ENCODE peak calls at places on chromosomes 16 and 17, in six cellular contexts. One of them, this sample, is unnamed.

GRCh38 chr17:77802811-77803220 is 155.7 kb upstream of the TNRC6C start:
- DNase-seq in EL: no peak
- DNase-seq in T-helper 2 cell: no peak
- DNase-seq in stimulated activated CD4-positive, alpha-beta T cell treated with anti-CD3 and anti-CD28 coated beads, Interleukin-1b, Interleukin-23, amount 100 ng/mL, for 1 hour: no peak
- DNase-seq in vagina: no peak
- DNase-seq in PC-3: no peak
- DNase-seq in this sample: no peak

GRCh38 chr17:82841921-82842596 is 2.2 kb upstream of the ZNF750 start:
- DNase-seq in EL: no peak
- DNase-seq in T-helper 2 cell: no peak
- DNase-seq in stimulated activated CD4-positive, alpha-beta T cell treated with anti-CD3 and anti-CD28 coated beads, Interleukin-1b, Interleukin-23, amount 100 ng/mL, for 1 hour: no peak
- DNase-seq in vagina: no peak
- DNase-seq in PC-3: no peak
- DNase-seq in this sample: no peak

GRCh38 chr17:72025113-72025512 is 95.7 kb upstream of the SOX9 start:
- DNase-seq in EL: no peak
- DNase-seq in T-helper 2 cell: no peak
- DNase-seq in stimulated activated CD4-positive, alpha-beta T cell treated with anti-CD3 and anti-CD28 coated beads, Interleukin-1b, Interleukin-23, amount 100 ng/mL, for 1 hour: no peak
- DNase-seq in vagina: no peak
- DNase-seq in PC-3: no peak
- DNase-seq in this sample: no peak

GRCh38 chr16:88804552-88805339 is 1.2 kb downstream of the CDT1 start:
- DNase-seq in EL: no peak
- DNase-seq in T-helper 2 cell: no peak
- DNase-seq in stimulated activated CD4-positive, alpha-beta T cell treated with anti-CD3 and anti-CD28 coated beads, Interleukin-1b, Interleukin-23, amount 100 ng/mL, for 1 hour: no peak
- DNase-seq in vagina: no peak
- DNase-seq in PC-3: peak; percentile 39
- DNase-seq in this sample: peak; percentile 49

GRCh38 chr17:64004903-64005733 is 7.0 kb downstream of the PRR29 start:
- DNase-seq in EL: no peak
- DNase-seq in T-helper 2 cell: no peak
- DNase-seq in stimulated activated CD4-positive, alpha-beta T cell treated with anti-CD3 and anti-CD28 coated beads, Interleukin-1b, Interleukin-23, amount 100 ng/mL, for 1 hour: no peak
- DNase-seq in vagina: peak; percentile 74
- DNase-seq in PC-3: no peak
- DNase-seq in this sample: no peak

GRCh38 chr17:20154601-20155000 is 145.4 kb downstream of the SPECC1 start:
- DNase-seq in EL: no peak
- DNase-seq in T-helper 2 cell: no peak
- DNase-seq in stimulated activated CD4-positive, alpha-beta T cell treated with anti-CD3 and anti-CD28 coated beads, Interleukin-1b, Interleukin-23, amount 100 ng/mL, for 1 hour: no peak
- DNase-seq in vagina: no peak
- DNase-seq in PC-3: no peak
- DNase-seq in this sample: no peak

GRCh38 chr17:48153711-48154642 is 46.4 kb downstream of the SNX11 start:
- DNase-seq in EL: peak; percentile 52
- DNase-seq in T-helper 2 cell: no peak
- DNase-seq in stimulated activated CD4-positive, alpha-beta T cell treated with anti-CD3 and anti-CD28 coated beads, Interleukin-1b, Interleukin-23, amount 100 ng/mL, for 1 hour: no peak
- DNase-seq in vagina: no peak
- DNase-seq in PC-3: peak; percentile 64
- DNase-seq in this sample: peak; percentile 87

GRCh38 chr16:89117975-89118289 is 24.3 kb downstream of the ACSF3 start:
- DNase-seq in EL: no peak
- DNase-seq in T-helper 2 cell: no peak
- DNase-seq in stimulated activated CD4-positive, alpha-beta T cell treated with anti-CD3 and anti-CD28 coated beads, Interleukin-1b, Interleukin-23, amount 100 ng/mL, for 1 hour: no peak
- DNase-seq in vagina: no peak
- DNase-seq in PC-3: no peak
- DNase-seq in this sample: no peak

GRCh38 chr16:11179569-11179968 is 76.4 kb downstream of the SOCS1 start:
- DNase-seq in EL: no peak
- DNase-seq in T-helper 2 cell: no peak
- DNase-seq in stimulated activated CD4-positive, alpha-beta T cell treated with anti-CD3 and anti-CD28 coated beads, Interleukin-1b, Interleukin-23, amount 100 ng/mL, for 1 hour: no peak
- DNase-seq in vagina: no peak
- DNase-seq in PC-3: no peak
- DNase-seq in this sample: no peak

GRCh38 chr17:74780443-74781238 is 4.5 kb upstream of the NAT9 start:
- DNase-seq in EL: peak; percentile 49
- DNase-seq in T-helper 2 cell: no peak
- DNase-seq in stimulated activated CD4-positive, alpha-beta T cell treated with anti-CD3 and anti-CD28 coated beads, Interleukin-1b, Interleukin-23, amount 100 ng/mL, for 1 hour: no peak
- DNase-seq in vagina: no peak
- DNase-seq in PC-3: peak; percentile 57
- DNase-seq in this sample: no peak

GRCh38 chr17:83136156-83136555 is 56.7 kb downstream of the METRNL start:
- DNase-seq in EL: no peak
- DNase-seq in T-helper 2 cell: no peak
- DNase-seq in stimulated activated CD4-positive, alpha-beta T cell treated with anti-CD3 and anti-CD28 coated beads, Interleukin-1b, Interleukin-23, amount 100 ng/mL, for 1 hour: no peak
- DNase-seq in vagina: no peak
- DNase-seq in PC-3: no peak
- DNase-seq in this sample: no peak

GRCh38 chr17:80103061-80103481 is 1.7 kb downstream of the GAA start:
- DNase-seq in EL: no peak
- DNase-seq in T-helper 2 cell: no peak
- DNase-seq in stimulated activated CD4-positive, alpha-beta T cell treated with anti-CD3 and anti-CD28 coated beads, Interleukin-1b, Interleukin-23, amount 100 ng/mL, for 1 hour: no peak
- DNase-seq in vagina: no peak
- DNase-seq in PC-3: no peak
- DNase-seq in this sample: no peak

GRCh38 chr17:4480929-4481898 is 17.5 kb upstream of the SPNS2 start:
- DNase-seq in EL: no peak
- DNase-seq in T-helper 2 cell: no peak
- DNase-seq in stimulated activated CD4-positive, alpha-beta T cell treated with anti-CD3 and anti-CD28 coated beads, Interleukin-1b, Interleukin-23, amount 100 ng/mL, for 1 hour: no peak
- DNase-seq in vagina: no peak
- DNase-seq in PC-3: no peak
- DNase-seq in this sample: no peak

GRCh38 chr17:49494937-49495841 is at the start of gene NGFR:
- DNase-seq in EL: peak; percentile 58
- DNase-seq in T-helper 2 cell: peak; percentile 42
- DNase-seq in stimulated activated CD4-positive, alpha-beta T cell treated with anti-CD3 and anti-CD28 coated beads, Interleukin-1b, Interleukin-23, amount 100 ng/mL, for 1 hour: peak; percentile 27
- DNase-seq in vagina: no peak
- DNase-seq in PC-3: peak; percentile 40
- DNase-seq in this sample: peak; percentile 24

GRCh38 chr17:42378597-42379594 is 9.3 kb downstream of the STAT3 start:
- DNase-seq in EL: no peak
- DNase-seq in T-helper 2 cell: no peak
- DNase-seq in stimulated activated CD4-positive, alpha-beta T cell treated with anti-CD3 and anti-CD28 coated beads, Interleukin-1b, Interleukin-23, amount 100 ng/mL, for 1 hour: no peak
- DNase-seq in vagina: no peak
- DNase-seq in PC-3: no peak
- DNase-seq in this sample: no peak

GRCh38 chr17:17091276-17091675 is 49.0 kb downstream of the MPRIP start:
- DNase-seq in EL: no peak
- DNase-seq in T-helper 2 cell: no peak
- DNase-seq in stimulated activated CD4-positive, alpha-beta T cell treated with anti-CD3 and anti-CD28 coated beads, Interleukin-1b, Interleukin-23, amount 100 ng/mL, for 1 hour: no peak
- DNase-seq in vagina: no peak
- DNase-seq in PC-3: no peak
- DNase-seq in this sample: no peak

GRCh38 chr17:34710226-34710625 is 130.8 kb downstream of the TMEM132E start:
- DNase-seq in EL: no peak
- DNase-seq in T-helper 2 cell: no peak
- DNase-seq in stimulated activated CD4-positive, alpha-beta T cell treated with anti-CD3 and anti-CD28 coated beads, Interleukin-1b, Interleukin-23, amount 100 ng/mL, for 1 hour: no peak
- DNase-seq in vagina: no peak
- DNase-seq in PC-3: no peak
- DNase-seq in this sample: no peak

GRCh38 chr17:29197516-29198272 is 17.5 kb upstream of the MYO18A start:
- DNase-seq in EL: no peak
- DNase-seq in T-helper 2 cell: no peak
- DNase-seq in stimulated activated CD4-positive, alpha-beta T cell treated with anti-CD3 and anti-CD28 coated beads, Interleukin-1b, Interleukin-23, amount 100 ng/mL, for 1 hour: no peak
- DNase-seq in vagina: no peak
- DNase-seq in PC-3: no peak
- DNase-seq in this sample: no peak

GRCh38 chr16:6644916-6645315 is 687.7 kb upstream of the RBFOX1 start:
- DNase-seq in EL: no peak
- DNase-seq in T-helper 2 cell: no peak
- DNase-seq in stimulated activated CD4-positive, alpha-beta T cell treated with anti-CD3 and anti-CD28 coated beads, Interleukin-1b, Interleukin-23, amount 100 ng/mL, for 1 hour: no peak
- DNase-seq in vagina: no peak
- DNase-seq in PC-3: no peak
- DNase-seq in this sample: no peak

GRCh38 chr16:66324785-66325184 is 41.7 kb upstream of the CDH5 start:
- DNase-seq in EL: peak; percentile 21
- DNase-seq in T-helper 2 cell: no peak
- DNase-seq in stimulated activated CD4-positive, alpha-beta T cell treated with anti-CD3 and anti-CD28 coated beads, Interleukin-1b, Interleukin-23, amount 100 ng/mL, for 1 hour: no peak
- DNase-seq in vagina: no peak
- DNase-seq in PC-3: peak; percentile 49
- DNase-seq in this sample: peak; percentile 32

GRCh38 chr17:64632193-64632592 is 29.9 kb downstream of the SMURF2 start:
- DNase-seq in EL: no peak
- DNase-seq in T-helper 2 cell: no peak
- DNase-seq in stimulated activated CD4-positive, alpha-beta T cell treated with anti-CD3 and anti-CD28 coated beads, Interleukin-1b, Interleukin-23, amount 100 ng/mL, for 1 hour: no peak
- DNase-seq in vagina: no peak
- DNase-seq in PC-3: no peak
- DNase-seq in this sample: no peak

GRCh38 chr17:4509402-4509801 is 10.7 kb downstream of the SPNS2 start:
- DNase-seq in EL: no peak
- DNase-seq in T-helper 2 cell: no peak
- DNase-seq in stimulated activated CD4-positive, alpha-beta T cell treated with anti-CD3 and anti-CD28 coated beads, Interleukin-1b, Interleukin-23, amount 100 ng/mL, for 1 hour: no peak
- DNase-seq in vagina: no peak
- DNase-seq in PC-3: no peak
- DNase-seq in this sample: no peak

GRCh38 chr16:50509521-50510341 is 38.5 kb upstream of the NKD1 start:
- DNase-seq in EL: peak; percentile 31
- DNase-seq in T-helper 2 cell: no peak
- DNase-seq in stimulated activated CD4-positive, alpha-beta T cell treated with anti-CD3 and anti-CD28 coated beads, Interleukin-1b, Interleukin-23, amount 100 ng/mL, for 1 hour: no peak
- DNase-seq in vagina: peak; percentile 70
- DNase-seq in PC-3: peak; percentile 46
- DNase-seq in this sample: no peak

GRCh38 chr16:64365448-64365858 is 756.4 kb downstream of the CDH11 start:
- DNase-seq in EL: peak; percentile 38
- DNase-seq in T-helper 2 cell: no peak
- DNase-seq in stimulated activated CD4-positive, alpha-beta T cell treated with anti-CD3 and anti-CD28 coated beads, Interleukin-1b, Interleukin-23, amount 100 ng/mL, for 1 hour: no peak
- DNase-seq in vagina: no peak
- DNase-seq in PC-3: peak; percentile 62
- DNase-seq in this sample: no peak

GRCh38 chr16:14473488-14473887 is 156.6 kb downstream of the PARN start:
- DNase-seq in EL: no peak
- DNase-seq in T-helper 2 cell: no peak
- DNase-seq in stimulated activated CD4-positive, alpha-beta T cell treated with anti-CD3 and anti-CD28 coated beads, Interleukin-1b, Interleukin-23, amount 100 ng/mL, for 1 hour: no peak
- DNase-seq in vagina: no peak
- DNase-seq in PC-3: no peak
- DNase-seq in this sample: no peak

GRCh38 chr16:84312783-84313382 is 18.2 kb downstream of the WFDC1 start:
- DNase-seq in EL: no peak
- DNase-seq in T-helper 2 cell: no peak
- DNase-seq in stimulated activated CD4-positive, alpha-beta T cell treated with anti-CD3 and anti-CD28 coated beads, Interleukin-1b, Interleukin-23, amount 100 ng/mL, for 1 hour: no peak
- DNase-seq in vagina: no peak
- DNase-seq in PC-3: peak; percentile 24
- DNase-seq in this sample: peak; percentile 86

GRCh38 chr17:55668581-55668980 is 54.1 kb downstream of the TMEM100 start:
- DNase-seq in EL: no peak
- DNase-seq in T-helper 2 cell: no peak
- DNase-seq in stimulated activated CD4-positive, alpha-beta T cell treated with anti-CD3 and anti-CD28 coated beads, Interleukin-1b, Interleukin-23, amount 100 ng/mL, for 1 hour: no peak
- DNase-seq in vagina: no peak
- DNase-seq in PC-3: no peak
- DNase-seq in this sample: no peak

GRCh38 chr16:89010210-89010925 is 33.4 kb upstream of the CBFA2T3 start:
- DNase-seq in EL: no peak
- DNase-seq in T-helper 2 cell: no peak
- DNase-seq in stimulated activated CD4-positive, alpha-beta T cell treated with anti-CD3 and anti-CD28 coated beads, Interleukin-1b, Interleukin-23, amount 100 ng/mL, for 1 hour: no peak
- DNase-seq in vagina: no peak
- DNase-seq in PC-3: no peak
- DNase-seq in this sample: no peak

GRCh38 chr17:35315283-35315682 is 58.1 kb downstream of the SLFN11 start:
- DNase-seq in EL: peak; percentile 93
- DNase-seq in T-helper 2 cell: no peak
- DNase-seq in stimulated activated CD4-positive, alpha-beta T cell treated with anti-CD3 and anti-CD28 coated beads, Interleukin-1b, Interleukin-23, amount 100 ng/mL, for 1 hour: no peak
- DNase-seq in vagina: no peak
- DNase-seq in PC-3: peak; percentile 86
- DNase-seq in this sample: no peak

GRCh38 chr17:42774066-42774750 is 959 bp downstream of the VPS25 start:
- DNase-seq in EL: peak; percentile 78
- DNase-seq in T-helper 2 cell: no peak
- DNase-seq in stimulated activated CD4-positive, alpha-beta T cell treated with anti-CD3 and anti-CD28 coated beads, Interleukin-1b, Interleukin-23, amount 100 ng/mL, for 1 hour: no peak
- DNase-seq in vagina: no peak
- DNase-seq in PC-3: peak; percentile 61
- DNase-seq in this sample: no peak

GRCh38 chr17:60641126-60641525 is 36.5 kb upstream of the BCAS3 start:
- DNase-seq in EL: peak; percentile 78
- DNase-seq in T-helper 2 cell: no peak
- DNase-seq in stimulated activated CD4-positive, alpha-beta T cell treated with anti-CD3 and anti-CD28 coated beads, Interleukin-1b, Interleukin-23, amount 100 ng/mL, for 1 hour: no peak
- DNase-seq in vagina: no peak
- DNase-seq in PC-3: peak; percentile 60
- DNase-seq in this sample: no peak

This sample was measured in NCI-H510A.